ENCODE peak calls at places on chromosomes 13 and 19, in four cellular contexts. N, Q, Z and Y are unnamed samples.

GRCh38 chr13:90443268-90443667 is 904.2 kb upstream of the MIR17HG start:
- DNase-seq in Z (no peak), N (no peak), Q (no peak), Y (peak; percentile 9)

GRCh38 chr19:50705422-50706019 is 14.1 kb downstream of the SHANK1 start:
- DNase-seq in N (peak; percentile 21), Z (peak; percentile 67), Q (peak; percentile 62), Y (peak; percentile 76)

GRCh38 chr13:100089633-100090032 is 740 bp downstream of the PCCA start:
- DNase-seq in Q (peak; percentile 51), N (no peak), Z (no peak), Y (peak; percentile 34)

GRCh38 chr19:43618921-43619261 is 538 bp downstream of the ZNF428 start:
- DNase-seq in Q (peak; percentile 74), N (peak; percentile 30), Z (no peak), Y (peak; percentile 8)

GRCh38 chr19:7874080-7874856 is at the start of gene PRR36:
- DNase-seq in N (no peak), Q (peak; percentile 35), Z (peak; percentile 93), Y (no peak)

GRCh38 chr13:67416047-67416925 is 186.2 kb upstream of the PCDH9 start:
- DNase-seq in N (no peak), Z (peak; percentile 84), Q (no peak), Y (peak; percentile 29)

GRCh38 chr19:3604987-3605343 is 1.7 kb downstream of the TBXA2R start:
- DNase-seq in Z (no peak), Q (no peak), N (peak; percentile 11), Y (no peak)

GRCh38 chr19:30091456-30091855 is 149.4 kb downstream of the URI1 start:
- DNase-seq in N (no peak), Z (no peak), Q (no peak), Y (no peak)

GRCh38 chr13:77143325-77143907 is 116.5 kb upstream of the FBXL3 start:
- DNase-seq in N (no peak), Z (no peak), Q (no peak), Y (peak; percentile 52)

GRCh38 chr13:51501592-51502205 is 48.9 kb upstream of the INTS6 start:
- DNase-seq in Q (no peak), N (no peak), Z (no peak), Y (peak; percentile 70)

GRCh38 chr13:42266464-42266863 is 5.5 kb upstream of the AKAP11 start:
- DNase-seq in Z (no peak), N (no peak), Q (peak; percentile 86), Y (peak; percentile 79)

GRCh38 chr13:94298346-94298745 is 181.1 kb downstream of the DCT start:
- DNase-seq in Q (no peak), Z (no peak), N (no peak), Y (no peak)

GRCh38 chr13:107210216-107211010 is 642.5 kb upstream of the ARGLU1 start:
- DNase-seq in N (no peak), Q (peak; percentile 71), Z (no peak), Y (peak; percentile 20)

GRCh38 chr13:111372651-111373425 is 52.4 kb downstream of the TEX29 start:
- DNase-seq in Q (no peak), N (no peak), Z (peak; percentile 29), Y (no peak)

GRCh38 chr19:10260141-10260584 is 8.1 kb downstream of the MRPL4 start:
- DNase-seq in Z (no peak), Q (no peak), N (no peak), Y (no peak)

GRCh38 chr19:32339988-32340874 is 5.2 kb upstream of the ZNF507 start:
- DNase-seq in N (no peak), Q (peak; percentile 61), Z (peak; percentile 70), Y (peak; percentile 27)

GRCh38 chr13:110713981-110714797 is 689 bp downstream of the ING1 start:
- DNase-seq in Z (peak; percentile 56), Q (peak; percentile 47), N (no peak), Y (peak; percentile 32)

GRCh38 chr13:52348081-52348480 is 57.9 kb downstream of the THSD1 start:
- DNase-seq in Z (no peak), N (no peak), Q (peak; percentile 55), Y (peak; percentile 88)

GRCh38 chr13:39540929-39541605 is 61.9 kb downstream of the LHFPL6 start:
- DNase-seq in N (no peak), Q (peak; percentile 7), Z (no peak), Y (no peak)

GRCh38 chr19:5014941-5015340 is 46.0 kb downstream of the KDM4B start:
- DNase-seq in N (no peak), Q (no peak), Z (no peak), Y (no peak)

GRCh38 chr13:24626449-24626848 is 53.8 kb upstream of the ATP12A start:
- DNase-seq in Z (no peak), Q (no peak), N (no peak), Y (no peak)

GRCh38 chr19:33902802-33903488 is 106.3 kb downstream of the KCTD15 start:
- DNase-seq in N (no peak), Z (no peak), Q (no peak), Y (no peak)

GRCh38 chr13:43865892-43866291 is 13.6 kb downstream of the CCDC122 start:
- DNase-seq in N (no peak), Z (no peak), Q (no peak), Y (peak; percentile 87)

GRCh38 chr19:16822648-16823047 is 6.5 kb upstream of the SIN3B start:
- DNase-seq in Z (no peak), Q (no peak), N (no peak), Y (no peak)

GRCh38 chr19:16825312-16826168 is 3.7 kb upstream of the SIN3B start:
- DNase-seq in Q (peak; percentile 55), Z (peak; percentile 54), N (no peak), Y (peak; percentile 63)

GRCh38 chr19:16820056-16820455 is 9.1 kb upstream of the SIN3B start:
- DNase-seq in Q (no peak), Z (no peak), N (no peak), Y (no peak)

GRCh38 chr19:16824658-16825311 is 4.4 kb upstream of the SIN3B start:
- DNase-seq in Q (peak; percentile 41), N (no peak), Z (no peak), Y (peak; percentile 51)

GRCh38 chr19:16821081-16821480 is 8.1 kb upstream of the SIN3B start:
- DNase-seq in N (no peak), Q (no peak), Z (no peak), Y (no peak)
- H3K27ac ChIP-seq in N (no peak overlapping the region), Q (no peak overlapping the region), Z (no peak overlapping the region), Y (no peak overlapping the region)

DNA sequence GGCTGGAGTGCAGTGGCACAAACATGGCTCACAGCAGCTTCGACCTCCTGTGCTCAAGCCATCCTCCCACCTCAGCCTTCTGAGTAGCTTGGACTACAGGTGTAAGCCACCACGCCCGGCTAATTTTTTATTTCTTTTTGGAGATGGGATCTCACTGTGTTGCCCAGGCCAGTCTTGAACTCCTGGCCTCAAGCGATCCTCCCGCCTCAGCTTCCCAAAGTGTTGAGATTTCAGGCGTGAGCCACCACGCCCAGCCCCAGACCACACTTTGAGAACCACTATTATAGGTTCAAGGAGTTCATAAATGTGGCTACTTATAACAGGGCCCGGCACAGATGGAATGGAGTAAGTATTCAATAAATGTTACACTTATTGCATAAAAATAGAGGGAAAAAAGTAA is 3.3 kb upstream of the SCN1B start:
- DNase-seq in Z (no peak), Q (no peak), N (no peak), Y (no peak)
- H4K20me1 ChIP-seq in Z (peaks cover 7% of the 10 kb centered on the region), Q (no peaks in the 10 kb centered on the region), N (no peaks in the 10 kb centered on the region), Y (no peaks in the 10 kb centered on the region)

DNA sequence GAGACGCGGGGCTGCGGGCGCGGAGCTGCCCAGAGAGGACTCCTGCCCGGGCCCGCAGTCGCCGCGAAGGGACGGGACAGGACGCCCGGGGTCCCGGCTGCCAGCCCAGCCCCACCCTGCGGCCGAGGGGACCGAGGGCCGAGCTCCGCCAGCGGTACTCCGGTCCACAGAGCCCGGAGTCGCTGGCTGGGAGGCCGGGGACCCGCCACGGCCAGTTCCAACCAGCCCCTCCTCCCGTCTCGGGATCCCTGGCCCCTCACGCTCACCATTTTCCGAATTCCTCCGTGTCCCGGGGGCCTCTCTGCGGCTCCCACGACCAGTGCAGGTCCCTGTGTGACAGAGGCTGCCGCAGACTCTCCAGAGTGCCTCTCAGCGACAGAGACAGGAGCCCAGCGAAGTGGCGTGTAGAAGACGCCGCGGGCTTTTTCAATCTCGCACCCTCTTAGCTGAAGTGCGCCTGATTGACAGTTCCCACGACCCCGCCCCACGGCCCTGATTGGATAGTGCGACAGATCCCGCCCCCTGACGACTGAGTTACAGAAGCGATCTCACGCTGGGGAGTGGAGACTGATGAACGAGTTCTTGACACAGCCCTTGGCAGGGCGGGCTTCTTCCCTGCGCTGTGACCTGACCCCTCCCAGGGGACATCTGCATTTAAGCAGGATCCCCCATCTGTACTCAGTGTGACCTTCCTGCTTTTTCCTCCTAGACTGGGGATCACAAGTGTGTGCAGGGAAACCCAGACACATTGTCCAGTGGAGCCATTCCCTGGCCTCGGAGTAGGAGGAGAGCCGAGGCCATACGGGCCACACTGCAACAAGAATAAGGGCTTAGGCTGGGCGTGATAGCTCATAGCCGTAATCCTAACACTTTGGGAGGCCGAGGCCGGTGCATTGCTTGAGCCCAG is 44.0 kb downstream of the ZNF823 start:
- DNase-seq in N (peak; percentile 72), Q (peak; percentile 93), Z (peak; percentile 99), Y (peak; percentile 86)
- TF ChIP-seq POLR2A in N (peak; percentile 74), Q (no peak), Z (peak; percentile 78), Y (no peak)

GRCh38 chr19:38543286-38543806 is 74.4 kb downstream of the MAP4K1 start:
- DNase-seq in N (no peak), Z (no peak), Q (no peak), Y (no peak)
- H3K27ac ChIP-seq in N (no peak overlapping the region), Z (no peak overlapping the region), Q (no peak overlapping the region), Y (no peak overlapping the region)

DNA sequence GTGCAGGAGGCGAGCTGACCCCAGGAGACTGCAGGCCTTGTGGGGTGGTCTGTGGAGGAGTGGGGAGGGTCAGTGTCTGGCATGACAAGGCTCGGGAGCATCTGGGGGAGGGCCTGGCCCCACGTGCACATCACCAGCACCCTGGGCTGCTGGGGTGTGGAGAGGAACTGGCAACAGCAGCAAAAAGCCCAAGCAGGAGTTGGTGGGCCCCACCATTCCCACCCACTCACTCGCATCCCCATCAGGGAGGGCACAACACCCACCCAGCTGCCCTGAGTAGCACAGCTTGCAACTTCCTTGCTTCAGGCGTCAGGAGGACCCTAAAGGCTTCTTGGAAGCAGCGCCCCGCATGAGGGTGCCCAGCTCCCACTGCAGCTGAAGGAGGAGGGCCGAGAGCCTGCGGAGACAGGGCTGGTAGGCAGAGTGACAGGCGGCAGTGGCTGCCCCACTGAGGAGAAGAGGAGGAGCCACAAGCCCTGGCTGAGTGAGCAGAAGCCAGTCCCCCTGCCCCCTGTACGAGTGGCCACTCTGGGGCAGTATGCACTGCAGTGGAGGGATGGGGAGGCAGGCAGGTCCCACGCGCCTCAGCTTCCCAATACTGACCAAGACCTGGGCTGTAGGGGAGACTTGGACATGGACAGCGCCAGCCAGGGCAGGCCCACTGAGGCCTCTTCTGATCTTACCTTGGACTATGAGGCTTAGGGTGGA is 26.5 kb downstream of the ELL start:
- DNase-seq in Z (no peak), Q (no peak), N (no peak), Y (no peak)
- H4K20me1 ChIP-seq in Z (peaks cover 16% of the 10 kb centered on the region), Q (no peaks in the 10 kb centered on the region), N (peaks cover 12% of the 10 kb centered on the region), Y (peaks cover 100% of the 10 kb centered on the region)